ENCODE peak calls at places on chromosomes 13 and 19, in six cellular contexts. D is thoracic aorta; M is fibroblast of lung; H is left lung; P is CD4-positive, alpha-beta T cell; U is psoas muscle. A is an unnamed sample.
A peak's percentile ranks its signal among the peaks of the same experiment; 100 is the strongest.

GRCh38 chr19:55406869-55407624 is 541 bp downstream of the UBE2S start:
- DNase-seq in D (no peak), M (no peak), H (peak; percentile 88), P (peak; percentile 51), U (peak; percentile 40), A (no peak)

GRCh38 chr13:73987618-73988017 is 146.6 kb downstream of the KLF12 start:
- DNase-seq in D (no peak), M (no peak), H (no peak), P (no peak), U (no peak), A (no peak)

GRCh38 chr13:40508767-40509342 is 157.6 kb downstream of the FOXO1 start:
- DNase-seq in D (no peak), M (no peak), H (no peak), P (no peak), U (no peak), A (no peak)

GRCh38 chr13:33208290-33208990 is 77.1 kb downstream of the STARD13 start:
- DNase-seq in D (no peak), M (no peak), H (no peak), P (no peak), U (no peak), A (no peak)

GRCh38 chr19:21698215-21698614 is 69.2 kb downstream of the ZNF100 start:
- DNase-seq in D (no peak), M (peak; percentile 3), H (no peak), P (no peak), U (no peak), A (no peak)

GRCh38 chr19:46211201-46211881 is 18.2 kb upstream of the IGFL1 start:
- DNase-seq in D (no peak), M (peak; percentile 32), H (no peak), P (no peak), U (peak; percentile 32), A (no peak)

GRCh38 chr13:32059511-32059984 is 28.0 kb downstream of the FRY start:
- DNase-seq in D (no peak), M (no peak), H (no peak), P (no peak), U (no peak), A (no peak)

GRCh38 chr19:16051254-16052025 is 24.9 kb upstream of the TPM4 start:
- DNase-seq in D (no peak), M (no peak), H (no peak), P (no peak), U (no peak), A (no peak)

GRCh38 chr13:79741006-79741405 is 260.1 kb downstream of the NDFIP2 start:
- DNase-seq in D (no peak), M (peak; percentile 58), H (no peak), P (no peak), U (no peak), A (peak; percentile 13)

GRCh38 chr13:24396821-24397220 is 87.4 kb downstream of the C1QTNF9 start:
- DNase-seq in D (no peak), M (no peak), H (no peak), P (no peak), U (no peak), A (no peak)

GRCh38 chr19:23263870-23264590 is 13.8 kb upstream of the ZNF724 start:
- DNase-seq in D (no peak), M (no peak), H (no peak), P (no peak), U (no peak), A (no peak)

GRCh38 chr13:94548382-94549240 is 47.3 kb downstream of the TGDS start:
- DNase-seq in D (peak; percentile 5), M (peak; percentile 48), H (peak; percentile 84), P (peak; percentile 53), U (no peak), A (no peak)

GRCh38 chr13:98489446-98490194 is 87.3 kb downstream of the STK24 start:
- DNase-seq in D (no peak), M (no peak), H (no peak), P (no peak), U (no peak), A (no peak)

GRCh38 chr19:18541258-18541991 is 1.9 kb downstream of the FKBP8 start:
- DNase-seq in D (no peak), M (peak; percentile 16), H (no peak), P (no peak), U (peak; percentile 33), A (no peak)

GRCh38 chr19:45146251-45146650 is 14.5 kb downstream of the NKPD1 start:
- DNase-seq in D (no peak), M (no peak), H (no peak), P (no peak), U (no peak), A (no peak)

GRCh38 chr19:30662211-30662861 is 290.2 kb downstream of the ZNF536 start:
- DNase-seq in D (no peak), M (peak; percentile 57), H (no peak), P (no peak), U (no peak), A (no peak)

GRCh38 chr19:47093841-47094240 is 19.7 kb downstream of the ZC3H4 start:
- DNase-seq in D (no peak), M (no peak), H (no peak), P (no peak), U (no peak), A (no peak)

GRCh38 chr13:44904982-44905381 is 84.3 kb downstream of the NUFIP1 start:
- DNase-seq in D (peak; percentile 16), M (peak; percentile 98), H (no peak), P (no peak), U (peak; percentile 68), A (peak; percentile 90)

GRCh38 chr19:45470147-45471081 is 2.6 kb downstream of the FOSB start:
- DNase-seq in D (no peak), M (peak; percentile 91), H (peak; percentile 76), P (no peak), U (peak; percentile 33), A (no peak)

GRCh38 chr13:75766636-75767035 is 130.5 kb downstream of the LMO7 start:
- DNase-seq in D (no peak), M (no peak), H (no peak), P (no peak), U (no peak), A (no peak)

GRCh38 chr19:28456708-28457320 is 756.1 kb downstream of the UQCRFS1 start:
- DNase-seq in D (no peak), M (no peak), H (no peak), P (no peak), U (no peak), A (no peak)

GRCh38 chr19:45498411-45499195 is at the start of gene PPM1N:
- DNase-seq in D (no peak), M (no peak), H (peak; percentile 88), P (peak; percentile 71), U (no peak), A (no peak)

GRCh38 chr19:611506-611869 is 21.8 kb downstream of the HCN2 start:
- DNase-seq in D (no peak), M (peak; percentile 99), H (no peak), P (no peak), U (no peak), A (peak; percentile 76)

GRCh38 chr19:11699931-11700794 is 38.6 kb downstream of the ZNF823 start:
- DNase-seq in D (no peak), M (peak; percentile 31), H (no peak), P (no peak), U (no peak), A (peak; percentile 2)

GRCh38 chr13:68174905-68175304 is 944.8 kb upstream of the PCDH9 start:
- DNase-seq in D (no peak), M (no peak), H (no peak), P (no peak), U (no peak), A (no peak)

GRCh38 chr19:12890787-12891552 is at the start of gene GCDH:
- DNase-seq in D (peak; percentile 95), M (peak; percentile 99), H (peak; percentile 93), P (peak; percentile 93), U (peak; percentile 96), A (peak; percentile 94)
- H3K27ac ChIP-seq in D (peak within 1 kb of the TSS; percentile 55), M (peak within 1 kb of the TSS; percentile 61), H (peak within 1 kb of the TSS; percentile 67), P (peak within 1 kb of the TSS; percentile 67), U (peak within 1 kb of the TSS; percentile 86), A (peak within 1 kb of the TSS; percentile 21)

GRCh38 chr19:10009714-10010224 is 535 bp downstream of the COL5A3 start:
- DNase-seq in D (no peak), M (no peak), H (no peak), P (no peak), U (no peak), A (no peak)

GRCh38 chr19:10010939-10011338 is 635 bp upstream of the COL5A3 start:
- DNase-seq in D (no peak), M (no peak), H (no peak), P (no peak), U (no peak), A (no peak)

GRCh38 chr19:10009269-10009665 is 1.0 kb downstream of the COL5A3 start:
- DNase-seq in D (no peak), M (peak; percentile 70), H (no peak), P (peak; percentile 45), U (peak; percentile 82), A (peak; percentile 85)

GRCh38 chr19:10011974-10012373 is 1.3 kb upstream of the RDH8 start:
- DNase-seq in D (no peak), M (no peak), H (no peak), P (no peak), U (no peak), A (no peak)

DNA sequence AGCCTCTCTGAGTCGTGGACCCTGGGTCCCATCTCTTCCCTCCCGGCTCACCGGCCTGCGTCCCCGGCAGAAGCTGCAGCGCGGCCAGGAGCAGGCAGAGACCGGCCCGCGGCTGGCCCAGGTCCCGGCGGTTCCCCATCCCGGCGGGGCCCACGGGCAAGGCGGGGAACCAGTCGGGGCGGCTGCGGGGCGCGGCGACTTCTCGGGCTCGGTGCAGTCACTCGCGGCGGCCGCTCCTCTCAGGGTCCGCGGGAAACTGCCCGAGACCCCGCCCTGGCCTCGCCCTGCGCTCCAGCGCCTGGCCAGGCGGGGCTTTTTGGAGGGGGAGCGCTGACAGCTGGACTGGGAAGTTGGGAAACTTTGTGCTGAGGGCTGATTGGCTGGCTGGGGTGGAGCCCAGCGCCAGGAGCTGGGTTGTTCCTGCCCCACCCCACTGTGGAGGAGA is at the start of gene COL5A3:
- DNase-seq in D (no peak), M (no peak), H (peak; percentile 78), P (no peak), U (peak; percentile 71), A (no peak)
- H3K27me3 ChIP-seq in D (peaks cover 4% of the 10 kb centered on the region), M (no peaks in the 10 kb centered on the region), H (peaks cover 99% of the 10 kb centered on the region), P (peaks cover 67% of the 10 kb centered on the region), U (peaks cover 49% of the 10 kb centered on the region), A (no peaks in the 10 kb centered on the region)

DNA sequence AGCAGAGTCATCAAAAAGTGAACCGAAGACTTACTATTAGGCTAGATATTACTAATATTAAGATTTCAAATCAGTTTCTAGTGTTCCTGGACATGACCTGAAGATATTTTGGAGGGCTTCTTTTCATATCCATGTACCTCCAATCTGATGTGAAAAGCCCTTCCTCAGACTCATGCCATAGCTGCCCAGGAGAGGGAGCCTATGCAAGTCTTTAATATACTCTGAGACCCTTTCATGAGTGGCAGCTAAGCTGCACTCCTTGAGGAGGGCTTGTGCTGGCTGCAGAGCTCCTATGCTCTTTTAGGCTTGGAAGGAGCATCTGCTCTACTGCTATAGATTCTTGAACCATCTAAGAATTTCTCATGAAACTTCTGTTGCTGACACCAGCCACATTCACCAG is 715.3 kb downstream of the OLFM4 start:
- DNase-seq in D (no peak), M (no peak), H (no peak), P (no peak), U (no peak), A (no peak)
- TF ChIP-seq CTCF in D (no peak), M (no peak), H (no peak), P (no peak), U (no peak), A (no peak)

DNA sequence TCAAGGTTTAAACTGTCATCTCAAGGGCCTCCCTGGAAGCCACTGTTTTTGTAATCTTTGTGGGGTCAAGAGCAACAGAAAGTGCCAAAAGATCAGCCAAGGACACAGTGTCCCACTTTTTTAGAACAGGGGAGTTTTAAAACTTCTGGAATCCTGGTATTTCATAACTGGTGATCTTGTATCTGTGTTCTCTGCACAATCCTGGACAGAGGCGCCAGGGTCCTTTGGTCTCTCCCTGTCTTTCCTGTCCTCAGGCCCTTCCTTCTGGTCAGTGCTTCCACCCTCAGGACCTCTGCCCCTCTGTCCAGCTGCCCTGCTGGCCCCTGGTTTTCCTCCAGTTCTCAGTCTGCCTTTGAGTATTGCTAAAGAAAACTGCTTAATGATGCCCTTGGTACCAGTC is 47.3 kb downstream of the WASF3 start:
- DNase-seq in D (no peak), M (no peak), H (no peak), P (no peak), U (peak; percentile 75), A (no peak)
- H3K27ac ChIP-seq in D (peak overlapping the region; percentile 15), M (no peak overlapping the region), H (peak overlapping the region; percentile 3), P (no peak overlapping the region), U (no peak overlapping the region), A (no peak overlapping the region)